ENCODE peak calls at places on chromosomes 13 and 19, in five cellular contexts. S, T, A, X and G are unnamed samples.

GRCh38 chr19:41131186-41131585 is 17.0 kb downstream of the CYP2F1 start:
- ATAC-seq in S (no peak), T (no peak), A (no peak), X (no peak), G (no peak)

GRCh38 chr13:79867248-79867647 is 386.3 kb downstream of the NDFIP2 start:
- ATAC-seq in S (peak; percentile 31), T (no peak), A (no peak), X (no peak), G (no peak)

GRCh38 chr13:48009298-48009697 is 8.2 kb upstream of the SUCLA2 start:
- ATAC-seq in S (no peak), T (peak; percentile 87), A (peak; percentile 52), X (no peak), G (no peak)

GRCh38 chr19:41425174-41426115 is 1.7 kb downstream of the B3GNT8 start:
- ATAC-seq in S (no peak), T (no peak), A (no peak), X (peak; percentile 19), G (no peak)

GRCh38 chr13:48776396-48776795 is 122.7 kb downstream of the CYSLTR2 start:
- ATAC-seq in S (no peak), T (no peak), A (no peak), X (no peak), G (no peak)

GRCh38 chr13:109812375-109812774 is 26.0 kb upstream of the IRS2 start:
- ATAC-seq in S (no peak), T (no peak), A (no peak), X (peak; percentile 56), G (no peak)

GRCh38 chr13:71242191-71242590 is 624.8 kb downstream of the DACH1 start:
- ATAC-seq in S (no peak), T (no peak), A (no peak), X (no peak), G (no peak)

GRCh38 chr19:30682576-30683536 is 310.7 kb downstream of the ZNF536 start:
- ATAC-seq in S (peak; percentile 65), T (peak; percentile 62), A (peak; percentile 74), X (peak; percentile 86), G (peak; percentile 79)

GRCh38 chr13:109733550-109733949 is 52.8 kb downstream of the IRS2 start:
- ATAC-seq in S (no peak), T (no peak), A (no peak), X (no peak), G (no peak)

GRCh38 chr19:22634450-22634827 is 315 bp downstream of the ZNF492 start:
- ATAC-seq in S (no peak), T (no peak), A (no peak), X (no peak), G (peak; percentile 37)

GRCh38 chr19:54189668-54190502 is 505 bp upstream of the MBOAT7 start:
- ATAC-seq in S (peak; percentile 73), T (peak; percentile 63), A (peak; percentile 66), X (peak; percentile 75), G (peak; percentile 80)

GRCh38 chr19:54188224-54188871 is 1.0 kb downstream of the MBOAT7 start:
- ATAC-seq in S (no peak), T (no peak), A (no peak), X (no peak), G (no peak)

GRCh38 chr19:54190942-54191670 is at the start of gene TSEN34:
- ATAC-seq in S (peak; percentile 53), T (peak; percentile 35), A (peak; percentile 46), X (peak; percentile 48), G (peak; percentile 30)

GRCh38 chr19:54190503-54190941 is 586 bp upstream of the TSEN34 start:
- ATAC-seq in S (peak; percentile 77), T (peak; percentile 57), A (peak; percentile 76), X (peak; percentile 80), G (peak; percentile 74)

GRCh38 chr19:54189020-54189667 is at the start of gene MBOAT7:
- ATAC-seq in S (peak; percentile 47), T (peak; percentile 51), A (peak; percentile 67), X (peak; percentile 52), G (peak; percentile 8)
- TF ChIP-seq CTCF in S (peak; percentile 47), T (peak; percentile 34), A (peak; percentile 68), X (peak; percentile 31), G (peak; percentile 60)

GRCh38 chr13:32254416-32254815 is 60.7 kb downstream of the ZAR1L start:
- ATAC-seq in S (no peak), T (no peak), A (no peak), X (no peak), G (no peak)

GRCh38 chr13:32254916-32255743 is 60.0 kb downstream of the ZAR1L start:
- ATAC-seq in S (no peak), T (no peak), A (peak; percentile 59), X (no peak), G (no peak)

GRCh38 chr13:32253911-32254399 is 61.2 kb downstream of the ZAR1L start:
- ATAC-seq in S (no peak), T (no peak), A (no peak), X (no peak), G (peak; percentile 67)

GRCh38 chr13:32256243-32256642 is 58.9 kb downstream of the ZAR1L start:
- ATAC-seq in S (no peak), T (no peak), A (no peak), X (no peak), G (no peak)

DNA sequence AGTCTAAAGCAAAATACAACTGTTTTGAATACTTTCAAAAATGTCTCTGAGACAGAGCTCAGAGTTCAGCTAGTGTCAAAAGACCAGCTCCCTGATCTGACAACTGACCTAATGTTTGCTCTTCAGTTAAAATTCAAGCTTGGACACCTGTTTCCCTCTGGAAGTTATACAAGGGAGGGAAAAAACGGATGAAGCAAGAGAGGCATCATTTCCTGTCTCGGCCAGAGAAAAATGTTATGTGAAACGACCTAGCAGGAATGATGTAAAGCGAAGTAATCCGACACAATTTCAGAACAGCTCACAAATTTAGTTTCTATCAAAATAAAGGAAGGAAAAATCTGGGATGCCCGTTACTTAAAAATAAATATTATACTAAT is 59.4 kb downstream of the ZAR1L start:
- ATAC-seq in S (no peak), T (no peak), A (peak; percentile 96), X (no peak), G (no peak)
- TF ChIP-seq POLR2A in S (no peak), T (no peak), A (peak; percentile 30), X (no peak), G (no peak)

DNA sequence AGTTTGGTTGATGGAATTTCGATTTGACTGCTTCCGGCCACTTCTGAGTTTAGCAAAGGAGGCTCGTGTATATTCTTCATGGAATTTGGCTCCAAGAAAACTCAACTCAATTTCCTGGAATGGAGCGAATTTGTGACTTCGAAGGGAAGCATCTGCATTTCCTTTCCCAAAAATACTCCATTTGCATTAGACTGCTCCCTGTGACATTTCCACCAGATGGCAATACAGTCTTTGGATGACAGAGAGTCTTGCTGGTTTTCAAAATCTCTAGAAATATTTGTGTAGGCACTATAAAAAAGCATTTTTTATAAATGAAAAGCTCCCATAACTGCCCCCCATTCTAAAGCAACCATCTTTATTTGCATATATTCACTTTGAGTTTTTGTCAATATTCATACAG is 4.1 kb downstream of the C1QTNF9 start:
- ATAC-seq in S (no peak), T (no peak), A (no peak), X (no peak), G (no peak)
- TF ChIP-seq CTCF in S (peak; percentile 4), T (peak; percentile 23), A (peak; percentile 18), X (peak; percentile 23), G (no peak)

DNA sequence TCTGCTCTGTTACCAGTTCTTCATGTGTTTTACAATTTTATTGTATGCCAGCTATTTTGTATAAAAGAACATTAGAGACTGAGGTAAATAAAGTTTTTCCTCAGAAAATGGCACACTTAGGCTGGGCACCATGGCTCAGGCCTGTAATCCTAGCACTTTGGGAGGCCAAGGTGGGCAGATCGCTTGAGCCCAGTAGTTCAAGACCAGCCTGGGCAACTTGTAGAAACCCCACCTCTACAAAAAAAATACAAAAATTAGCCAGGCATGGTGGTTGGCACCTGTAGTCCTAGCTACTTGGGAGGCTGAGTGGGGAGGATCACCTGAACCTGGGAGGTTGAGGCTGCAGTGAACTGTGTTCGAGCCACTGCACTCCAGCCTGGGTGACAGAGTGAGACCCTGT is 32.0 kb downstream of the CCDC8 start:
- ATAC-seq in S (no peak), T (no peak), A (no peak), X (no peak), G (no peak)
- TF ChIP-seq POLR2A in S (no peak), T (no peak), A (no peak), X (no peak), G (no peak)

GRCh38 chr19:15550847-15551182 is 42.5 kb downstream of the CYP4F22 start:
- ATAC-seq in S (no peak), T (peak; percentile 31), A (peak; percentile 27), X (no peak), G (no peak)
- TF ChIP-seq CTCF in S (no peak), T (peak; percentile 46), A (peak; percentile 58), X (peak; percentile 17), G (no peak)

GRCh38 chr19:55669418-55670279 is 5.4 kb upstream of the EPN1 start:
- ATAC-seq in S (no peak), T (no peak), A (no peak), X (no peak), G (no peak)

GRCh38 chr19:55671054-55671378 is 4.0 kb upstream of the EPN1 start:
- ATAC-seq in S (no peak), T (no peak), A (no peak), X (no peak), G (no peak)

GRCh38 chr19:55672418-55672817 is 2.6 kb upstream of the EPN1 start:
- ATAC-seq in S (no peak), T (no peak), A (no peak), X (peak; percentile 21), G (no peak)

GRCh38 chr19:55668603-55669348 is 6.2 kb upstream of the EPN1 start:
- ATAC-seq in S (no peak), T (no peak), A (no peak), X (no peak), G (no peak)

GRCh38 chr19:55670280-55671053 is 4.6 kb upstream of the EPN1 start:
- ATAC-seq in S (no peak), T (peak; percentile 71), A (peak; percentile 20), X (no peak), G (no peak)
- TF ChIP-seq POLR2A in S (peak; percentile 55), T (no peak), A (peak; percentile 34), X (no peak), G (no peak)

DNA sequence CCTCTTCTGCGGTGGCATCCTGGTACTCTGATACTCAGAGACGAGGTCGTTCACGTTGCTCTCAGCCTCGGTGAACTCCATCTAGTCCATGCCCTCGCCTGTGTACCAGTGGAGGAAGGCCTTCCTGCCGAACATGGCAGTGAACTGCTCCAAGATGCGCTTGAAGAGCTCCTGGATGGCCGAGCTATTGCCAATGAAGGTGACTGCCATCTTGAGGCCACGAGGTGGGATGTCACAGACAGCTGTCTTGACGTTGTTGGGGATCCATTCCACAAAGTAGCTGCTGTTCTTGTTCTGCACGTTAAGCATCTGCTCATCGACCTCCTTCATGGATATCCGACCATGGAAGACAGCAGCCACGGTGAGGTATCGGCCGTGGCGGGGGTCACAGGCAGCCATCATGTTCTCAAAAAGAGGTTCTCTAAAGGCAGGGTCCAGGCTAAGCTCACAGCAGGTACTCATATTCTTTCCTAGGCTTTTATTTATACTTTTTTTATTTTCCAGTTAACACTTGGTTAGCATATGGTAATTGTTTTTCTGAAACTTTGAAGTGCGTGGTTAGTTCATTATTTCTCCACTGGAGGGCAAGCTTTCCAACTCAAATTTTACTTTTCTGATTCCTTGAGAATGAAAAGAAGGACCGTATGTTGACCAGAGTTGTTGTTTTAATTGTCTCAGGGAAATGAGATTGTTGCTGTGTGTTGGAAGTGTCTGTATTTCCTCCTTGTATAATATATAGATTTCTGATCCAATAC is 72.4 kb upstream of the RGCC start:
- ATAC-seq in S (no peak), T (no peak), A (no peak), X (peak; percentile 40), G (no peak)
- TF ChIP-seq CTCF in S (peak; percentile 24), T (peak; percentile 33), A (no peak), X (peak; percentile 50), G (no peak)

GRCh38 chr19:10780368-10780767 is 55.6 kb downstream of the TMED1 start:
- ATAC-seq in S (no peak), T (no peak), A (no peak), X (no peak), G (peak; percentile 88)
- TF ChIP-seq POLR2A in S (no peak), T (no peak), A (no peak), X (no peak), G (no peak)